ENCODE peak calls at places on chromosomes 11 and 22, in eight cellular contexts. K, H, S, J, M, B, Q and V are unnamed samples.

GRCh38 chr11:60098508-60098907 is 10.0 kb downstream of the MS4A2 start:
- DNase-seq in Q (no peak), K (no peak), H (no peak), B (no peak), J (no peak), S (no peak), M (no peak), V (no peak)

GRCh38 chr11:67441082-67441683 is 2.1 kb downstream of the CORO1B start:
- DNase-seq in S (no peak), Q (no peak), H (no peak), J (no peak), B (no peak), M (no peak), K (no peak), V (no peak)

GRCh38 chr22:17422736-17423343 is 53.6 kb downstream of the CECR2 start:
- DNase-seq in S (no peak), B (no peak), K (no peak), Q (no peak), H (no peak), J (no peak), M (no peak), V (no peak)

GRCh38 chr11:44725016-44725651 is 1.6 kb upstream of the TSPAN18 start:
- DNase-seq in K (no peak), M (no peak), Q (no peak), J (no peak), S (no peak), B (no peak), H (no peak), V (no peak)

GRCh38 chr22:38519453-38520250 is 13.5 kb upstream of the DDX17 start:
- DNase-seq in S (no peak), J (no peak), M (no peak), H (no peak), K (no peak), Q (no peak), B (no peak), V (no peak)

GRCh38 chr22:38069372-38070249 is 12.4 kb downstream of the PICK1 start:
- DNase-seq in M (peak; percentile 78), K (peak; percentile 26), H (peak; percentile 89), J (no peak), Q (peak; percentile 83), S (peak; percentile 71), B (no peak), V (peak; percentile 83)

GRCh38 chr11:118415051-118415738 is 13.8 kb downstream of the ATP5MG start:
- DNase-seq in J (no peak), B (no peak), K (no peak), Q (no peak), S (no peak), H (no peak), M (no peak), V (no peak)

GRCh38 chr11:1175461-1176223 is 17.9 kb downstream of the MUC5AC start:
- DNase-seq in K (no peak), M (no peak), H (peak; percentile 12), B (no peak), J (no peak), S (no peak), Q (no peak), V (no peak)

GRCh38 chr11:60170566-60170965 is 12.3 kb downstream of the MS4A6A start:
- DNase-seq in B (no peak), K (no peak), S (no peak), H (no peak), Q (no peak), M (no peak), J (no peak), V (no peak)

GRCh38 chr11:79076526-79077115 is 364.2 kb downstream of the TENM4 start:
- DNase-seq in J (no peak), H (peak; percentile 83), K (no peak), S (no peak), B (no peak), Q (no peak), M (no peak), V (peak; percentile 55)

GRCh38 chr11:106132582-106133354 is 55.3 kb downstream of the AASDHPPT start:
- DNase-seq in B (no peak), K (no peak), H (no peak), Q (no peak), S (no peak), M (no peak), J (no peak), V (no peak)

GRCh38 chr22:24965822-24966626 is 13.5 kb downstream of the KIAA1671 start:
- DNase-seq in Q (no peak), J (no peak), H (peak; percentile 84), S (peak; percentile 75), M (no peak), B (no peak), K (no peak), V (no peak)

GRCh38 chr11:107783121-107783520 is 71.3 kb upstream of the SLN start:
- DNase-seq in H (no peak), S (no peak), Q (no peak), B (no peak), M (no peak), K (peak; percentile 25), J (no peak), V (no peak)

GRCh38 chr22:42856179-42856864 is 751 bp downstream of the ARFGAP3 start:
- DNase-seq in M (no peak), J (peak; percentile 12), H (peak; percentile 81), Q (no peak), K (no peak), S (peak; percentile 57), B (peak; percentile 69), V (no peak)

GRCh38 chr11:102151784-102152525 is 41.7 kb downstream of the YAP1 start:
- DNase-seq in B (no peak), J (no peak), K (no peak), H (no peak), Q (no peak), S (no peak), M (no peak), V (no peak)

GRCh38 chr22:47112994-47113879 is 350.8 kb downstream of the TBC1D22A start:
- DNase-seq in H (no peak), K (no peak), J (no peak), Q (no peak), B (no peak), S (no peak), M (no peak), V (no peak)

GRCh38 chr11:36373040-36374010 is 77.2 kb downstream of the PRR5L start:
- DNase-seq in M (no peak), J (no peak), H (no peak), B (no peak), Q (no peak), S (no peak), K (no peak), V (no peak)

GRCh38 chr11:46367244-46367915 is 14.1 kb upstream of the MDK start:
- DNase-seq in K (peak; percentile 74), S (no peak), M (peak; percentile 66), Q (no peak), B (no peak), J (peak; percentile 67), H (peak; percentile 92), V (peak; percentile 72)

GRCh38 chr11:113778111-113778910 is 1.3 kb upstream of the CLDN25 start:
- DNase-seq in B (peak; percentile 36), J (no peak), S (peak; percentile 53), H (no peak), M (peak; percentile 52), Q (no peak), K (peak; percentile 77), V (peak; percentile 43)

GRCh38 chr11:95917188-95918036 is 6.5 kb downstream of the MTMR2 start:
- DNase-seq in Q (peak; percentile 25), S (no peak), B (no peak), M (no peak), J (no peak), K (peak; percentile 28), H (no peak), V (no peak)

GRCh38 chr11:5712507-5712906 is 22.9 kb downstream of the TRIM22 start:
- DNase-seq in K (no peak), S (no peak), Q (no peak), H (no peak), M (no peak), B (no peak), J (no peak), V (no peak)

GRCh38 chr11:9691865-9692264 is 28.0 kb downstream of the SWAP70 start:
- DNase-seq in Q (no peak), M (no peak), H (no peak), S (no peak), J (no peak), K (no peak), B (no peak), V (no peak)

GRCh38 chr11:85772700-85773099 is 38.2 kb downstream of the SYTL2 start:
- DNase-seq in Q (no peak), S (no peak), H (no peak), K (peak; percentile 58), J (no peak), B (no peak), M (no peak), V (peak; percentile 13)

GRCh38 chr22:44523981-44524759 is 26.1 kb upstream of the RTL6 start:
- DNase-seq in H (peak; percentile 66), B (peak; percentile 70), J (no peak), S (no peak), Q (no peak), K (peak; percentile 48), M (no peak), V (peak; percentile 88)

GRCh38 chr11:125940145-125940544 is 5.7 kb upstream of the VSIG10L2 start:
- DNase-seq in S (peak; percentile 26), M (no peak), H (no peak), J (no peak), B (no peak), Q (no peak), K (no peak), V (no peak)

GRCh38 chr22:42964994-42965699 is 49.8 kb downstream of the PACSIN2 start:
- DNase-seq in S (no peak), M (no peak), B (no peak), K (no peak), H (no peak), J (no peak), Q (no peak), V (no peak)

GRCh38 chr22:38187413-38188212 is 6.0 kb upstream of the PLA2G6 start:
- DNase-seq in J (no peak), B (no peak), H (no peak), M (no peak), S (no peak), Q (no peak), K (no peak), V (no peak)